ENCODE peak calls at places on chromosomes 16 and 17, in five cellular contexts. T is astrocyte of the spinal cord, E is tibial nerve, M is epithelial cell of proximal tubule, Y is activated B cell treated with CpG ODN at 0.5 μM for 24 hours. U is an unnamed sample.

GRCh38 chr17:67381925-67382257 is 4.8 kb downstream of the PITPNC1 start:
- DNase-seq in T (no peak), M (no peak), E (no peak), Y (no peak), U (no peak)

GRCh38 chr16:54160252-54160860 is 126.2 kb downstream of the IRX3 start:
- DNase-seq in E (no peak), Y (no peak), M (no peak), T (no peak), U (no peak)

GRCh38 chr16:89194340-89195311 is 5.7 kb downstream of the SLC22A31 start:
- DNase-seq in Y (no peak), E (no peak), T (no peak), M (no peak), U (no peak)

GRCh38 chr16:70579248-70579647 is 55.6 kb downstream of the SF3B3 start:
- DNase-seq in Y (no peak), M (no peak), E (no peak), T (no peak), U (no peak)

GRCh38 chr16:2985893-2986355 is 5.7 kb upstream of the PKMYT1 start:
- DNase-seq in M (no peak), Y (no peak), T (no peak), E (no peak), U (no peak)

GRCh38 chr16:2905988-2906387 is 5.7 kb upstream of the FLYWCH1 start:
- DNase-seq in M (no peak), Y (no peak), E (no peak), T (no peak), U (no peak)

GRCh38 chr17:50361561-50362480 is 11.2 kb downstream of the MRPL27 start:
- DNase-seq in E (peak), Y (no peak), T (peak), M (peak), U (peak)

GRCh38 chr17:32497431-32498205 is 10.8 kb downstream of the CDK5R1 start:
- DNase-seq in E (no peak), T (peak), Y (no peak), M (no peak), U (no peak)

GRCh38 chr16:66389256-66390175 is 23.0 kb downstream of the CDH5 start:
- DNase-seq in E (no peak), Y (no peak), M (no peak), T (no peak), U (no peak)

GRCh38 chr16:8087597-8088279 is 502.6 kb downstream of the TMEM114 start:
- DNase-seq in M (no peak), Y (no peak), T (no peak), E (peak), U (no peak)

GRCh38 chr16:27481282-27481934 is 68.3 kb downstream of the GTF3C1 start:
- DNase-seq in Y (no peak), T (no peak), M (no peak), E (no peak), U (no peak)

GRCh38 chr16:2034695-2035430 is 8.2 kb downstream of the NHERF2 start:
- DNase-seq in T (no peak), M (no peak), Y (no peak), E (no peak), U (no peak)

DNA sequence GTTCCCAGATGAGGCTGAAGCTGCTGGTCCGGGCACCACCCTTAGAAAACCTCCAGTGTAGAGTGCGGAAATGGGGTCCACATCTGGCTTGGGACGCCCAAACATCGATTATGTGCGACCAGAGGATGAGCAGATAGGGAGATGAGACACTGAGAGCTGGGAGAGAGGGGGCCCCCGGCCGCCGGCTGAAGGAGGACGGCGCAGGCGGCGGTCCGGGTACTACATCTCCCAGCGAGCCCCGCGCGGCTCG is 182 bp upstream of the SPECC1 start:
- DNase-seq in Y (no peak), T (peak), E (no peak), M (no peak), U (no peak)
- TF ChIP-seq CTCF in Y (no peak), T (no peak), E (no peak), M (peak), U (no peak)

GRCh38 chr16:57377080-57377841 is 5.0 kb downstream of the CX3CL1 start:
- DNase-seq in E (no peak), Y (peak), T (no peak), M (no peak), U (no peak)
- TF ChIP-seq CTCF in E (no peak), Y (no peak), T (no peak), M (no peak), U (no peak)

GRCh38 chr17:78972507-78973105 is 7.1 kb downstream of the LGALS3BP start:
- DNase-seq in T (no peak), E (no peak), Y (no peak), M (no peak), U (no peak)
- TF ChIP-seq CTCF in T (no peak), E (no peak), Y (no peak), M (no peak), U (no peak)

GRCh38 chr16:19410435-19411153 is 7.1 kb upstream of the TMC5 start:
- DNase-seq in M (no peak), Y (peak), T (no peak), E (no peak), U (peak)
- TF ChIP-seq CTCF in M (peak), Y (no peak), T (peak), E (no peak), U (peak)

U was measured in nephron progenitor cell.